ENCODE peak calls at places on chromosomes 6 and 20, in six cellular contexts. M, R, X, W, A and Q are unnamed samples.

GRCh38 chr6:42451146-42451594 is 556 bp downstream of the TRERF1 start:
- DNase-seq in A (no peak), W (no peak), R (peak), M (no peak), X (no peak), Q (no peak)

GRCh38 chr20:36988494-36988966 is 37.0 kb upstream of the SAMHD1 start:
- DNase-seq in X (no peak), A (no peak), W (no peak), R (no peak), M (no peak), Q (no peak)

GRCh38 chr20:52049001-52049731 is 142.4 kb downstream of the ZFP64 start:
- DNase-seq in X (no peak), M (peak), W (no peak), A (no peak), R (no peak), Q (no peak)

GRCh38 chr20:40176442-40176841 is 512.6 kb downstream of the MAFB start:
- DNase-seq in R (no peak), M (no peak), W (no peak), X (no peak), A (no peak), Q (peak)

GRCh38 chr6:160973311-160973710 is 18.3 kb upstream of the MAP3K4 start:
- DNase-seq in A (no peak), X (no peak), W (no peak), M (peak), R (no peak), Q (no peak)

GRCh38 chr6:33599413-33599911 is 19.4 kb upstream of the BAK1 start:
- DNase-seq in X (no peak), W (no peak), R (no peak), A (peak), M (no peak), Q (peak)

GRCh38 chr6:119541132-119541905 is 191.8 kb upstream of the MAN1A1 start:
- DNase-seq in W (no peak), A (no peak), M (peak), X (no peak), R (no peak), Q (peak)

GRCh38 chr6:22877946-22878705 is 308.8 kb downstream of the HDGFL1 start:
- DNase-seq in A (no peak), R (no peak), X (no peak), M (peak), W (no peak), Q (no peak)

GRCh38 chr20:32189123-32189410 is 18.5 kb downstream of the PLAGL2 start:
- DNase-seq in R (no peak), W (no peak), M (no peak), A (no peak), X (no peak), Q (no peak)

GRCh38 chr6:134437376-134437775 is 119.5 kb upstream of the SGK1 start:
- DNase-seq in X (peak), M (no peak), R (peak), W (no peak), A (no peak), Q (no peak)

GRCh38 chr20:63772781-63773520 is 33.4 kb downstream of the SLC2A4RG start:
- DNase-seq in R (no peak), M (peak), X (no peak), A (no peak), W (no peak), Q (no peak)

GRCh38 chr6:139482184-139482751 is 107.8 kb upstream of the CITED2 start:
- DNase-seq in R (no peak), A (no peak), W (no peak), M (no peak), X (no peak), Q (no peak)

GRCh38 chr6:160455484-160456213 is 107.5 kb downstream of the SLC22A3 start:
- DNase-seq in R (peak), W (peak), X (peak), M (peak), A (peak), Q (peak)

GRCh38 chr6:169328112-169328801 is 74.6 kb upstream of the THBS2 start:
- DNase-seq in X (no peak), W (no peak), A (no peak), R (no peak), M (peak), Q (no peak)

GRCh38 chr6:1589208-1589607 is 20.5 kb upstream of the FOXC1 start:
- DNase-seq in A (no peak), R (peak), X (no peak), W (no peak), M (no peak), Q (no peak)

GRCh38 chr20:46990017-46990810 is 95.6 kb downstream of the EYA2 start:
- DNase-seq in X (no peak), R (peak), W (no peak), A (no peak), M (peak), Q (no peak)

GRCh38 chr20:53785320-53785719 is 191.7 kb upstream of the ZNF217 start:
- DNase-seq in W (peak), A (no peak), M (no peak), X (no peak), R (no peak), Q (no peak)

GRCh38 chr20:55252525-55252924 is 752.8 kb downstream of the CBLN4 start:
- DNase-seq in A (no peak), R (no peak), M (no peak), X (no peak), W (no peak), Q (no peak)

GRCh38 chr6:35764238-35764896 is 12.0 kb upstream of the CLPSL2 start:
- DNase-seq in W (no peak), X (no peak), R (no peak), M (no peak), A (no peak), Q (no peak)

GRCh38 chr6:158417760-158418098 is 105.5 kb downstream of the TULP4 start:
- DNase-seq in A (no peak), W (no peak), X (no peak), R (no peak), M (peak), Q (peak)

GRCh38 chr6:165219629-165220028 is 89.8 kb downstream of the C6orf118 start:
- DNase-seq in W (no peak), X (no peak), R (no peak), M (no peak), A (no peak), Q (no peak)